ENCODE peak calls at places on chromosomes 11 and 22, in seven cellular contexts. C is psoas muscle; F is stimulated activated CD8-positive, alpha-beta memory T cell treated with anti-CD3 and anti-CD28 coated beads, Interleukin-4, amount 100 ng/mL, for 4 hours; L is NCI-H2081; T is globus pallidus; O is naive thymus-derived CD8-positive, alpha-beta T cell; S is GM12864. W is an unnamed sample.

GRCh38 chr11:118311518-118311917 is 7.0 kb downstream of the CD3E start:
- DNase-seq in L (no peak), T (no peak), S (no peak), C (no peak), F (no peak), O (peak), W (no peak)

GRCh38 chr22:17143826-17144225 is 15.3 kb downstream of the HDHD5 start:
- DNase-seq in L (no peak), C (no peak), F (no peak), O (no peak), T (no peak), S (no peak), W (no peak)

GRCh38 chr11:128757886-128758612 is 64.2 kb downstream of the FLI1 start:
- DNase-seq in S (peak), F (no peak), C (no peak), O (no peak), T (no peak), L (no peak), W (no peak)

GRCh38 chr11:117715801-117716200 is 81.2 kb downstream of the DSCAML1 start:
- DNase-seq in O (no peak), S (no peak), F (no peak), L (no peak), C (no peak), T (peak), W (no peak)

GRCh38 chr22:49976439-49977175 is 16.0 kb downstream of the PIM3 start:
- DNase-seq in T (no peak), O (no peak), C (no peak), F (no peak), L (no peak), S (peak), W (no peak)

GRCh38 chr11:63944987-63945386 is 6.2 kb downstream of the NAA40 start:
- DNase-seq in F (no peak), T (peak), S (no peak), C (peak), O (no peak), L (no peak), W (no peak)

GRCh38 chr11:20913113-20913512 is 243.7 kb downstream of the NELL1 start:
- DNase-seq in S (no peak), C (no peak), F (no peak), L (peak), T (no peak), O (no peak), W (no peak)

GRCh38 chr11:66264893-66265292 is 3.5 kb upstream of the RAB1B start:
- DNase-seq in F (no peak), S (no peak), T (no peak), C (no peak), L (no peak), O (no peak), W (no peak)

GRCh38 chr11:9796854-9797253 is 133.0 kb downstream of the SWAP70 start:
- DNase-seq in L (no peak), S (no peak), F (no peak), T (no peak), O (no peak), C (no peak), W (no peak)

GRCh38 chr11:3674189-3674588 is 3.0 kb upstream of the CHRNA10 start:
- DNase-seq in C (no peak), F (no peak), T (no peak), S (no peak), L (no peak), O (no peak), W (peak)

GRCh38 chr11:11143849-11144248 is 209.2 kb downstream of the CSNK2A3 start:
- DNase-seq in O (no peak), L (no peak), C (no peak), F (no peak), S (no peak), T (no peak), W (no peak)

GRCh38 chr11:120801801-120802689 is 221.9 kb upstream of the TBCEL start:
- DNase-seq in L (peak), F (peak), T (peak), S (peak), O (peak), C (no peak), W (peak)

GRCh38 chr11:123197711-123198110 is 2.7 kb upstream of the CLMP start:
- DNase-seq in S (no peak), L (no peak), F (no peak), C (no peak), T (no peak), O (no peak), W (peak)

W was measured in amniotic epithelial cell.